ENCODE peak calls at places on chromosome 2, in four cellular contexts. H, K, X and R are unnamed samples.

GRCh38 chr2:177669625-177670330 is 277.2 kb downstream of the AGPS start:
- DNase-seq in H (no peak), K (no peak), X (no peak), R (no peak)

GRCh38 chr2:114261366-114261765 is 181.1 kb upstream of the DPP10 start:
- DNase-seq in H (no peak), K (no peak), X (no peak), R (no peak)

GRCh38 chr2:196276421-196276820 is 105.0 kb upstream of the STK17B start:
- DNase-seq in H (no peak), K (no peak), X (no peak), R (no peak)

GRCh38 chr2:227942021-227942420 is 70.6 kb downstream of the DAW1 start:
- DNase-seq in H (no peak), K (no peak), X (no peak), R (no peak)

GRCh38 chr2:64537991-64538390 is 13.9 kb downstream of the AFTPH start:
- DNase-seq in H (no peak), K (no peak), X (no peak), R (no peak)

GRCh38 chr2:221570321-221571107 is 1.6 kb downstream of the EPHA4 start:
- DNase-seq in H (no peak), K (peak; percentile 20), X (peak; percentile 31), R (no peak)

GRCh38 chr2:233819884-233820765 is 34.2 kb downstream of the HJURP start:
- DNase-seq in H (peak; percentile 69), K (no peak), X (no peak), R (peak; percentile 58)

GRCh38 chr2:74514368-74515270 is at the start of gene TLX2:
- DNase-seq in H (no peak), K (no peak), X (no peak), R (peak; percentile 78)

GRCh38 chr2:40820319-40820718 is 368.4 kb upstream of the SLC8A1 start:
- DNase-seq in H (no peak), K (no peak), X (no peak), R (no peak)

GRCh38 chr2:46601328-46601963 is 122.1 kb downstream of the TMEM247 start:
- DNase-seq in H (no peak), K (no peak), X (no peak), R (no peak)

GRCh38 chr2:184187421-184187971 is 410.8 kb upstream of the ZNF804A start:
- DNase-seq in H (no peak), K (no peak), X (no peak), R (no peak)

GRCh38 chr2:17479875-17480274 is 38.4 kb downstream of the RAD51AP2 start:
- DNase-seq in H (no peak), K (no peak), X (no peak), R (no peak)

GRCh38 chr2:222514901-222515300 is 90.6 kb downstream of the SGPP2 start:
- DNase-seq in H (no peak), K (no peak), X (no peak), R (no peak)

GRCh38 chr2:178477443-178478099 is 829 bp downstream of the FKBP7 start:
- DNase-seq in H (no peak), K (no peak), X (peak; percentile 5), R (no peak)

GRCh38 chr2:202494300-202494699 is 118.2 kb downstream of the BMPR2 start:
- DNase-seq in H (no peak), K (no peak), X (no peak), R (no peak)

GRCh38 chr2:3101016-3101703 is 276.5 kb downstream of the EIPR1 start:
- DNase-seq in H (no peak), K (no peak), X (no peak), R (peak; percentile 51)

GRCh38 chr2:172095905-172096660 is 6.6 kb downstream of the DLX2 start:
- DNase-seq in H (no peak), K (no peak), X (peak; percentile 36), R (peak; percentile 75)

GRCh38 chr2:183881978-183882377 is 716.4 kb upstream of the ZNF804A start:
- DNase-seq in H (no peak), K (no peak), X (no peak), R (no peak)

GRCh38 chr2:143169105-143169504 is 39.9 kb downstream of the ARHGAP15 start:
- DNase-seq in H (no peak), K (no peak), X (no peak), R (no peak)

GRCh38 chr2:234682492-234683228 is 185.8 kb upstream of the ARL4C start:
- DNase-seq in H (no peak), K (no peak), X (peak; percentile 80), R (no peak)

GRCh38 chr2:171386627-171387026 is 47.2 kb downstream of the METTL8 start:
- DNase-seq in H (no peak), K (no peak), X (no peak), R (no peak)

GRCh38 chr2:204731996-204732395 is 186.7 kb downstream of the PARD3B start:
- DNase-seq in H (no peak), K (no peak), X (no peak), R (no peak)

GRCh38 chr2:9846554-9846953 is 3.3 kb downstream of the TAF1B start:
- DNase-seq in H (no peak), K (no peak), X (no peak), R (no peak)

GRCh38 chr2:183740241-183740640 is 616.0 kb downstream of the NUP35 start:
- DNase-seq in H (no peak), K (no peak), X (no peak), R (no peak)

GRCh38 chr2:134782792-134783191 is 55.6 kb upstream of the ACMSD start:
- DNase-seq in H (no peak), K (no peak), X (no peak), R (no peak)

GRCh38 chr2:169895294-169895985 is 68.2 kb downstream of the UBR3 start:
- DNase-seq in H (no peak), K (no peak), X (no peak), R (no peak)

GRCh38 chr2:233935426-233935825 is 18.3 kb downstream of the TRPM8 start:
- DNase-seq in H (no peak), K (no peak), X (no peak), R (no peak)

GRCh38 chr2:160390544-160391258 is 102.9 kb downstream of the RBMS1 start:
- DNase-seq in H (no peak), K (no peak), X (no peak), R (no peak)

GRCh38 chr2:121547646-121548045 is 17.0 kb downstream of the RNU4ATAC start:
- DNase-seq in H (no peak), K (no peak), X (no peak), R (no peak)

GRCh38 chr2:32425719-32426141 is 68.9 kb downstream of the BIRC6 start:
- DNase-seq in H (no peak), K (no peak), X (no peak), R (no peak)

GRCh38 chr2:174974131-174974530 is 31.1 kb downstream of the CHN1 start:
- DNase-seq in H (no peak), K (no peak), X (no peak), R (no peak)

GRCh38 chr2:54065411-54065810 is 50.0 kb upstream of the ACYP2 start:
- DNase-seq in H (no peak), K (no peak), X (peak; percentile 80), R (no peak)

GRCh38 chr2:189641047-189641446 is 20.2 kb upstream of the ASNSD1 start:
- DNase-seq in H (no peak), K (no peak), X (no peak), R (no peak)

GRCh38 chr2:30197570-30197969 is 33.8 kb upstream of the LBH start:
- DNase-seq in H (no peak), K (no peak), X (no peak), R (no peak)

GRCh38 chr2:197077336-197077735 is 150.8 kb upstream of the PGAP1 start:
- DNase-seq in H (no peak), K (no peak), X (no peak), R (no peak)